ENCODE peak calls at places on chromosomes 13 and 19, in six cellular contexts. S is ovary, P is breast epithelium, F is body of pancreas, L is IMR-90, W is right lobe of liver. I is an unnamed sample.

GRCh38 chr19:13022111-13022858 is 27.0 kb downstream of the NFIX start:
- DNase-seq in S (peak; percentile 71), P (no peak), F (no peak), L (peak; percentile 76), W (no peak), I (no peak)

GRCh38 chr13:105334211-105334610 is 1201.3 kb downstream of the EFNB2 start:
- DNase-seq in S (no peak), P (no peak), F (no peak), L (peak; percentile 79), W (no peak), I (no peak)

GRCh38 chr19:47729468-47729798 is 15.9 kb upstream of the NOP53 start:
- DNase-seq in S (peak; percentile 77), P (peak; percentile 89), F (peak; percentile 80), L (peak; percentile 85), W (no peak), I (peak; percentile 92)

GRCh38 chr13:19601749-19602725 is 31.4 kb upstream of the MPHOSPH8 start:
- DNase-seq in S (peak; percentile 41), P (no peak), F (peak; percentile 34), L (peak; percentile 27), W (peak; percentile 48), I (peak; percentile 83)

GRCh38 chr13:24491853-24492252 is 20.7 kb downstream of the PARP4 start:
- DNase-seq in S (no peak), P (no peak), F (no peak), L (no peak), W (peak; percentile 49), I (no peak)

GRCh38 chr13:106865706-106866288 is 297.9 kb upstream of the ARGLU1 start:
- DNase-seq in S (no peak), P (no peak), F (no peak), L (no peak), W (no peak), I (no peak)

GRCh38 chr13:39965309-39965708 is 309.8 kb downstream of the COG6 start:
- DNase-seq in S (no peak), P (no peak), F (no peak), L (no peak), W (no peak), I (no peak)

GRCh38 chr19:12792048-12792852 is 964 bp downstream of the JUNB start:
- DNase-seq in S (peak; percentile 82), P (peak; percentile 79), F (peak; percentile 75), L (peak; percentile 55), W (peak; percentile 69), I (peak; percentile 93)

GRCh38 chr13:63773476-63773875 is 2357.8 kb upstream of the PCDH20 start:
- DNase-seq in S (no peak), P (no peak), F (no peak), L (no peak), W (no peak), I (no peak)

GRCh38 chr13:113744197-113745000 is 14.6 kb upstream of the TMEM255B start:
- DNase-seq in S (no peak), P (no peak), F (no peak), L (no peak), W (no peak), I (no peak)

GRCh38 chr13:30429721-30430694 is 7.7 kb downstream of the UBE2L5 start:
- DNase-seq in S (no peak), P (no peak), F (no peak), L (peak; percentile 95), W (no peak), I (no peak)

GRCh38 chr19:45528744-45529453 is 21.6 kb downstream of the VASP start:
- DNase-seq in S (no peak), P (peak; percentile 69), F (peak; percentile 66), L (no peak), W (no peak), I (no peak)

GRCh38 chr19:44643605-44644390 is at the start of gene PVR:
- DNase-seq in S (peak; percentile 77), P (peak; percentile 54), F (peak; percentile 71), L (peak; percentile 77), W (peak; percentile 88), I (no peak)

GRCh38 chr13:30107536-30108136 is 199.7 kb downstream of the KATNAL1 start:
- DNase-seq in S (no peak), P (no peak), F (no peak), L (peak; percentile 84), W (no peak), I (no peak)

GRCh38 chr13:41813426-41813825 is 147.5 kb downstream of the VWA8 start:
- DNase-seq in S (no peak), P (no peak), F (no peak), L (peak; percentile 66), W (no peak), I (no peak)

GRCh38 chr19:308471-309205 is 17.4 kb upstream of the PLPP2 start:
- DNase-seq in S (no peak), P (no peak), F (no peak), L (no peak), W (no peak), I (peak; percentile 72)

GRCh38 chr19:15265849-15266248 is 33.6 kb upstream of the EPHX3 start:
- DNase-seq in S (peak; percentile 98), P (peak; percentile 81), F (peak; percentile 99), L (peak; percentile 98), W (peak; percentile 88), I (peak; percentile 44)

GRCh38 chr19:56403261-56403660 is 871 bp upstream of the ZNF583 start:
- DNase-seq in S (peak; percentile 29), P (no peak), F (no peak), L (peak; percentile 39), W (no peak), I (no peak)

GRCh38 chr13:101473458-101473857 is 21.0 kb downstream of the ITGBL1 start:
- DNase-seq in S (no peak), P (no peak), F (no peak), L (peak; percentile 91), W (no peak), I (no peak)

GRCh38 chr19:44552324-44552723 is 22.8 kb upstream of the CEACAM20 start:
- DNase-seq in S (no peak), P (no peak), F (no peak), L (no peak), W (peak; percentile 29), I (no peak)

GRCh38 chr19:33292595-33293254 is 9.6 kb downstream of the CEBPA start:
- DNase-seq in S (no peak), P (no peak), F (no peak), L (no peak), W (peak; percentile 64), I (peak; percentile 93)

DNA sequence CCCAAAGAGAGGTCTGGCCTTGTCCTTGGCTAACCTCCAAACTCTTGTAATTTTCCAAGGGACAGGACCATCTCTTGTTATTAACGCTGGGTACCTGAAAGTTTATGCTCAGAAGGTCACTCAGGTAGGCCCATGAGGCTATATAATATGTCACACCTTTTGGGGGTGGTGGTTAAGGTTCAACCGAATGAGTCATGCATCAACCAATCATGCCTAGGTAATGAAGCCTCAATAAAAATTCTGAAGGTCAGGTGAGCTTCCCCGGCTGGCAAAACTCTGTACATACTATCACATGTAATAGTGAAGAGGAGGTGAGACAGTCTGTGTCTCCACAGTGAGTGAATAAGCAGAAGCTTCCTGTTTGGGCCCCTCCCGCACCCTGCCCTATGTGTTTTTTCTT is 424.9 kb downstream of the PCDH17 start:
- DNase-seq in S (no peak), P (no peak), F (no peak), L (no peak), W (no peak), I (no peak)
- TF ChIP-seq POLR2A in S (no peak), P (no peak), F (no peak), L (no peak), W (no peak), I (no peak)

GRCh38 chr13:110575322-110576069 is 14.0 kb upstream of the RAB20 start:
- DNase-seq in S (no peak), P (no peak), F (no peak), L (peak; percentile 48), W (peak; percentile 65), I (no peak)

GRCh38 chr13:110571897-110572777 is 10.6 kb upstream of the RAB20 start:
- DNase-seq in S (no peak), P (no peak), F (no peak), L (no peak), W (no peak), I (no peak)

GRCh38 chr13:110572778-110573118 is 11.2 kb upstream of the RAB20 start:
- DNase-seq in S (no peak), P (no peak), F (no peak), L (no peak), W (no peak), I (no peak)

GRCh38 chr13:110576070-110576394 is 14.5 kb upstream of the RAB20 start:
- DNase-seq in S (no peak), P (no peak), F (no peak), L (no peak), W (no peak), I (no peak)

DNA sequence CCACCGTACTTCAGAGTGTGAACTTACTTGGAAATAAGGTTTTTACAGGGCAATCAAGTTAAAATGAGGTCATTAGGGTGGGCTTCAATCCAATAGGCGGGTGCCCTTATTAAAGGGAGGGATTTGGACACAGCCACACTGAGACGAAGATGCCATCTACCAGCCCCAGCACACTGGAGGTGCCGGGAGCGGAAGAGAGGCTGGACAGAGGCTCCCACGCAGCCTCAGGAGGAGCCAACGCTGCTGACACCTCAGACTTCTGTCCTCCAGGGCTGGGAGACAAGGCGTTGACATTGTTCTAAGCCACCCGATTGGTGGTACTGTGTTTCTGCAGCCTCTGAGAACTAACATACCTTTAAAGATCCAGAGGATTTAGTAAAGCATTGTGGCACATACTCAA is 12.6 kb upstream of the RAB20 start:
- DNase-seq in S (no peak), P (no peak), F (no peak), L (no peak), W (no peak), I (no peak)
- H3K4me3 ChIP-seq in S (no peak overlapping the region), P (no peak overlapping the region), F (no peak overlapping the region), L (no peak overlapping the region), W (no peak overlapping the region), I (no peak overlapping the region)

DNA sequence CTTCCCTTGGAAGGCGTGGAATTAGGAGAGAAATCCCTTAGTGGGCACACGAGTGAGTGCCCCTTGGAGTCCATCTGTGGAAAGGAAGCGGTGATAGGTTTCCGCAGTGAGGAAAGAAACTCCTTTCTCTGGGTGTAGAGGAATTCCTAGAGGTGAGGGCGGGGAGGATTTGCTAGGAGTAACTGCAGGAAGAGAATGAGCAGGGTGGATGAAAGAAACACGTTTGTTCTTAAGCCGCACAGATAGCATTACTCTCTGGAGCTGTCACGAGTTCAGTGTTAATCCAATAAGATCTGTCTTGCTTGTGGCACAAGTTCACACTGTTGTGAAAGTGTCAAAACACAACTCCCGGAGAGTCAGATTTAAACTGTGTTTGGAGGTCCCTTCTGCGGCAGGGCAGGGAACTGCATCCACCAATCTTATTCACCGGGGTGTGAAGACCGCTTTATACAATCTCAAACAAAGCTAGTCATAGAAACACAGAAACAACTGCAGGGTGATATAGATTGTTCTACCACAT is 1.2 kb downstream of the KL start:
- DNase-seq in S (no peak), P (no peak), F (no peak), L (peak; percentile 6), W (peak; percentile 49), I (peak; percentile 88)
- TF ChIP-seq CTCF in S (no peak), P (peak; percentile 61), F (peak; percentile 40), L (peak; percentile 19), W (peak; percentile 77), I (no peak)

DNA sequence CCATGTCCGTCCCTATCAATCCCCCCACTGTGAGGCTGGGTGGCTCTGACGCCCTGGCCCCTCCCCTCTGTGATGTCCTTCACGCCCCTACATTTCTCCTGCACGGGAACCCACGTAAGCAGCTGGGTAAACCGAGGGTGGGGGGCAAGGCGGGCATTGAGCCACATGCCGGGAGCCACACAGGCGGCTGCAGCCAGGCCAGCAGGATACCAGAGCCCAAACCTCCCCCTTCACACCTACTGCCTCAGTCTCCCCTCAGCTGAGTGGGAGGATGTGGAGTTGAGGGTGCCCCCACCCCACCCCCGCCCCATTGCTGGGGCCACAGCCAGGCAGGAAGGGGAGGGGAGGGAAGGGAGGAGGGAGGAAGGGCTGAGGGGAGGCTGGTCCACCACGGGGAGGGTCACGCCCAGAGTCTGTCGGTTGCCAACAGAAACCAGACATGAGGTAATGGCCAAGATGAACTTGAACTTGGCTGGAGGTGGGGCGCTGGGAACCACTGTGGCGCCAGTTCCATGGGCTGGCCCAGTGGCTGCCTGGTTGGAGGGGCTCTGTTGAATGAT is 20.9 kb downstream of the SMIM24 start:
- DNase-seq in S (peak; percentile 95), P (peak; percentile 71), F (peak; percentile 83), L (peak; percentile 94), W (peak; percentile 89), I (peak; percentile 95)
- TF ChIP-seq POLR2A in S (peak; percentile 40), P (no peak), F (no peak), L (peak; percentile 34), W (no peak), I (no peak)

I was measured in lower leg skin.